ENCODE peak calls at places on chromosomes 1 and 21, in eight cellular contexts. E is tibial artery, S is cardiac fibroblast, C is neural progenitor cell, U is AG09309, L is MM.1S, Z is foreskin fibroblast, X is heart right ventricle. V is an unnamed sample.

GRCh38 chr1:46522184-46522968 is 29.1 kb downstream of the KNCN start:
- DNase-seq in U (peak; percentile 78), Z (peak; percentile 25), C (peak; percentile 39), S (peak; percentile 89), E (peak; percentile 73), L (no peak), X (no peak), V (no peak)

GRCh38 chr1:60709426-60709825 is 372.9 kb upstream of the NFIA start:
- DNase-seq in X (no peak), U (no peak), L (no peak), Z (no peak), C (no peak), E (no peak), S (no peak), V (no peak)

GRCh38 chr1:178119623-178120022 is 25.7 kb downstream of the RASAL2 start:
- DNase-seq in U (no peak), S (no peak), Z (no peak), E (no peak), X (no peak), L (no peak), C (no peak), V (no peak)

GRCh38 chr1:9120312-9120958 is 8.5 kb downstream of the GPR157 start:
- DNase-seq in E (no peak), C (no peak), Z (no peak), X (no peak), U (no peak), S (no peak), L (no peak), V (no peak)

GRCh38 chr1:6448749-6449631 is 17.0 kb downstream of the TNFRSF25 start:
- DNase-seq in S (no peak), Z (no peak), X (no peak), L (no peak), C (peak; percentile 89), U (no peak), E (no peak), V (no peak)

GRCh38 chr1:6461538-6462411 is 4.2 kb downstream of the TNFRSF25 start:
- DNase-seq in E (no peak), U (no peak), L (no peak), S (no peak), Z (no peak), C (no peak), X (no peak), V (no peak)

GRCh38 chr21:32406405-32406804 is 6.1 kb upstream of the EVA1C start:
- DNase-seq in X (no peak), U (no peak), L (no peak), Z (no peak), E (no peak), C (no peak), S (no peak), V (no peak)

GRCh38 chr1:85417017-85417416 is 47.9 kb downstream of the DDAH1 start:
- DNase-seq in X (no peak), C (no peak), Z (no peak), L (no peak), U (no peak), E (no peak), S (no peak), V (no peak)

GRCh38 chr1:179169616-179170467 is 59.6 kb downstream of the ABL2 start:
- DNase-seq in C (no peak), X (no peak), E (no peak), S (peak; percentile 86), L (no peak), Z (peak; percentile 77), U (peak; percentile 67), V (no peak)

GRCh38 chr1:101026394-101026788 is 807 bp upstream of the DPH5 start:
- DNase-seq in X (no peak), L (no peak), C (no peak), U (no peak), S (no peak), E (no peak), Z (no peak), V (no peak)

GRCh38 chr1:118360817-118361216 is 175.8 kb upstream of the SPAG17 start:
- DNase-seq in C (no peak), E (no peak), L (no peak), U (peak; percentile 54), X (no peak), S (peak; percentile 78), Z (peak; percentile 30), V (peak; percentile 33)

DNA sequence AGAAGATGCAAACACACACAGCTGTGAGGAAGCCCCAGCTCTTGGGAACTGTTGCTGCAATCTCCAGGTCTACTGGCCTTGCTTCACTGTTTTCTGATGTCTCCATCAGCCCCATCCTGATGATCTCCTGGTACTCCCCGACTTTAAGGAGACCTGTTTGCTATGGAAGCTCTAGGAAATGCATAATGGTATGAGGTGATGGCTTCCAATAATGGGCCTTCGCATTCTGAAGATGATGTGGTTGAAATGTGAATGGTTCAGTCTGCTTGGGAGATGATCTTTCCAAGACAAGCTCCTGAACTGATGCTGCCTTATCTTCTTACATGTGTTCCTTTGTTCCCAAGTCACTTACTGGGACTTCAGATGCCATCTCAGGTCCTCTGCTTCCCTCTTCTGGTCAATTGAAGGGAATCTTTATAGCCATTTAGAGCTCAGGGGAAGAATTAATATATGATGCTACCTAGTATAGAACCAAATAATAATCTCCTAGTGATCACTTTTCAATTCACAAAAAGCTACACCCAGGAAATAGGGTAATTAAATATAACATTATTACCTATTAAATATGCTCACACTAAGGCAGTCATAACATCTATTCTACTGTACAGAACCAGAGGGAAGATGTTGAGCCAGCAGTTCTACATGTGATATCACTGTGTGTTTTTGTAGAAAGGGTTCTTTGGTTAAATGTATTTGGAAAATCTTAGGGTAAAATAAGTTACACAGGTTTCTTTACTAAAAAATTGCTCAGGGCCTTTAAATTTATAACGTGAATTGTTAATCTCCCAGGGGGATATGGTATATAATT is 73.9 kb upstream of the VTCN1 start:
- DNase-seq in S (peak; percentile 72), L (peak; percentile 27), E (no peak), U (peak; percentile 53), X (no peak), Z (peak; percentile 45), C (peak; percentile 75), V (peak; percentile 37)
- TF ChIP-seq CTCF in S (peak; percentile 42), L (peak; percentile 38), E (no peak), U (peak; percentile 68), X (peak; percentile 64), Z (peak; percentile 46), C (peak; percentile 84), V (peak; percentile 51)

GRCh38 chr1:247653040-247653439 is 26.5 kb downstream of the OR13G1 start:
- DNase-seq in E (no peak), X (no peak), U (no peak), C (no peak), S (no peak), Z (no peak), L (no peak), V (no peak)

DNA sequence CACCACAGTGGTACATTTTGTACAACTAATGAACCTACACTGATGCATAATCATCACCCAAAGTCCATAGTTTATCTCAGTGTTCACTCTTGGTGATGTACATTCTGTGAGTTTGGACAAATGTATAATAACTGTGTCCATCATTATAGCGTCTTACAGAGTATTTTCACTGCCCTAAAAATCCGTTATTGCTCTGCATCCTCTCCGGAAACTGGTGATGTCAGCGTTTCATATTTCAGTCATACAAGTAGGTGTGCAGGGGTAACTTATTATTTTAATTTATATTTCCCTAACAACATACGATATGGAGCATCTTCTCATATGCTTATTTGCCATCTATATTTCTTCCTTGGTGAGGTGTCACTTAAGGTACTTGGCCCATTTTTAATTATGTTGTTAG is 23.1 kb downstream of the OR13G1 start:
- DNase-seq in Z (no peak), S (no peak), E (no peak), L (no peak), X (no peak), U (no peak), C (no peak), V (no peak)
- H3K4me3 ChIP-seq in Z (no peak overlapping the region), S (no peak overlapping the region), E (no peak overlapping the region), L (no peak overlapping the region), X (no peak overlapping the region), U (no peak overlapping the region), C (no peak overlapping the region), V (no peak overlapping the region)

GRCh38 chr1:40866408-40866788 is 4.2 kb upstream of the CITED4 start:
- DNase-seq in C (no peak), L (no peak), U (no peak), Z (no peak), E (no peak), X (no peak), S (no peak), V (no peak)
- TF ChIP-seq CTCF in C (no peak), L (no peak), U (no peak), Z (no peak), E (no peak), X (no peak), S (no peak), V (no peak)

DNA sequence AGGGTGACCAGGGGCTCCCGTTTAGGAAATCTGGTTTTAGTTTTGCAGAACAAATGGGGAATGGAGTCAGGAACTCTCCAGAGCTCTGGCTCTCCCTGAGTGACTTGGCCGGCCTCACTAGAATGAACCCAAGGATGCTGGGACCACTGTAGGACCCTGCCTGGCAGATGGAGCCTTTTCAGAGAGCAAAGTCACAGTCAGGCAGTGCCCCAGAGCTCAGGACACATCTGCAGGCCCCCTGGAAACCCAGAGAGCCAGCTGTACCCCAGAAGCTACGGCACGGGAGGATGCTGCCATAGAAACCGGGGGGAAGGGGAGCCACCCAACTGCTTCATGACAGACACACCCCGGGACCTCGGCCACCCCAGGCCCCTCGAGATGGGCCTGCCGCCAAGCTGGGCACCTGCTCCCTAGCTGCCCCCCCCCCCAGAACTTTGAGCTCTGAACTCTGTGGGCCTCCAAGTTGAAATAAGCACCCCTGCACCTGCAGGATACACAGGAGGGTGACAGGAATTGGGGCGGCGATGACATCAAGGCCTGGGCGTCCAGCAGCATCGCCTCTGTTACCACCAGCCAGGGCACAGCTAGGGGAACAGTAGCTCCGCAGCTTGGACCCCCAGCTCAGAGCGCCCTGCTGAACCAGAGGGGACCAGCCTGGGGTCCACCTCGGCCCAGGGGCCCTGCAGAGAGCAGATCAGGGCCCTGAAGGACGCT is 91.8 kb upstream of the VAMP3 start:
- DNase-seq in C (no peak), X (no peak), S (no peak), Z (no peak), U (no peak), L (no peak), E (no peak), V (no peak)
- H3K4me3 ChIP-seq in C (peak overlapping the region; percentile 67), X (peak overlapping the region; percentile 97), S (peak overlapping the region; percentile 47), Z (peak overlapping the region; percentile 60), U (no peak overlapping the region), L (no peak overlapping the region), E (peak overlapping the region; percentile 64), V (no peak overlapping the region)

DNA sequence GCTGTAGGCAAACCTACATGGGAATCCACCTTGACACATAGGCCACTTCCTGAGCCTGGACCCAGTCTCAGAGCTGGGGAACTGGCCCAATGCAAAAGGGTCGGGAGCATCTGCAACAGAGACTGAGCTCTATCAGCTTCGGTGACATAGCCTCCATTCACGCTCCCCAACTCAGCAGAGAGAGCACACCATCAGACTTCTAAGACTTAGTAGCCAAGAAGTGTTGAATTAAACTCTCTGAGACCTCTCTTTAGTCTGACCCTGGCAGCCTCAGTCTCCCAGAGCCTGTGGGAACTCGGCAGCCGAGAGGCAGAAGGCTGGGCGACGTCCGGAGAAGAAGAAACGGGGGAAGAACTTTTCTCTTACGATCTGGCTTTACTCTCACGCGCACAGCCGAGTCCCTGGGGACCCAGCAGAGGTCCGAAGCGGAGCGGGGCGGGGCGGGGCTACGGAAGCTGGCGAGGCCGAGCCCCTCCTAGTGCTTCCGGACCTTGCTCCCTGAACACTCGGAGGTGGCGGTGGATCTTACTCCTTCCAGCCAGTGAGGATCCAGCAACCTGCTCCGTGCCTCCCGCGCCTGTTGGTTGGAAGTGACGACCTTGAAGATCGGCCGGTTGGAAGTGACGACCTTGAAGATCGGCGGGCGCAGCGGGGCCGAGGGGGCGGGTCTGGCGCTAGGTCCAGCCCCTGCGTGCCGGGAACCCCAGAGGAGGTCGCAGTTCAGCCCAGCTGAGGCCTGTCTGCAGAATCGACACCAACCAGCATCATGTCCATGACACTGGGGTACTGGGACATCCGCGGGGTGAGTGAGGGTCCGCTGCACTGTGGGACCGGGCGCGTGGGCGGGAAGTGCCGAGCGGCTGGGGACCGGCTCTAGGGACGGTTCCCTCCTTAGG is at the start of gene GSTM4:
- DNase-seq in E (peak; percentile 94), S (peak; percentile 84), C (peak; percentile 86), U (no peak), Z (peak; percentile 69), X (peak; percentile 90), L (peak; percentile 65), V (no peak)
- TF ChIP-seq CTCF in E (peak; percentile 6), S (no peak), C (no peak), U (no peak), Z (peak; percentile 8), X (peak; percentile 34), L (no peak), V (peak; percentile 18)

V was measured in AG04449.